ENCODE peak calls at places on chromosomes 1 and 21, in nine cellular contexts. W is type B pancreatic cell; X is upper lobe of left lung; G is stimulated activated CD8-positive, alpha-beta memory T cell treated with anti-CD3 and anti-CD28 coated beads, Interleukin-7, amount 100 ng/mL, for 1 hour; T is vagina; Y is cortex of kidney; Z is NCI-H460; H is NCI-H1105; O is Panc1. I is an unnamed sample.

GRCh38 chr1:229434005-229434640 is at the start of gene ACTA1:
- DNase-seq in T (no peak), G (no peak), Y (no peak), H (no peak), X (no peak), W (no peak), O (no peak), Z (no peak), I (no peak)

GRCh38 chr21:46425061-46425460 is 33.6 kb upstream of the DIP2A start:
- DNase-seq in W (no peak), Z (no peak), X (no peak), O (no peak), G (no peak), T (no peak), H (no peak), Y (no peak), I (no peak)

GRCh38 chr1:196951711-196952394 is 8.3 kb downstream of the CFHR2 start:
- DNase-seq in H (no peak), X (no peak), O (no peak), Z (no peak), G (no peak), W (no peak), Y (no peak), T (no peak), I (no peak)

GRCh38 chr1:14255711-14256110 is 342.8 kb upstream of the KAZN start:
- DNase-seq in Z (no peak), X (no peak), Y (no peak), W (no peak), O (no peak), T (no peak), H (no peak), G (no peak), I (no peak)

GRCh38 chr1:72827285-72827684 is 544.9 kb upstream of the NEGR1 start:
- DNase-seq in O (no peak), H (no peak), Y (no peak), X (no peak), T (no peak), G (no peak), W (no peak), Z (no peak), I (no peak)

GRCh38 chr1:180255538-180256352 is 25.7 kb downstream of the LHX4 start:
- DNase-seq in G (no peak), Z (no peak), Y (no peak), X (no peak), W (no peak), O (no peak), H (no peak), T (no peak), I (no peak)

GRCh38 chr1:224106568-224107281 is 7.2 kb upstream of the FBXO28 start:
- DNase-seq in O (peak), H (no peak), Y (no peak), T (no peak), X (peak), G (no peak), Z (peak), W (no peak), I (peak)

GRCh38 chr1:227330709-227331108 is 12.4 kb upstream of the CDC42BPA start:
- DNase-seq in Y (no peak), H (no peak), W (no peak), X (no peak), G (no peak), Z (no peak), O (no peak), T (no peak), I (no peak)

GRCh38 chr21:17436626-17437111 is 76.2 kb upstream of the CXADR start:
- DNase-seq in O (no peak), X (no peak), Y (no peak), T (no peak), G (no peak), H (peak), Z (no peak), W (no peak), I (no peak)

GRCh38 chr1:183871568-183871967 is 66.6 kb downstream of the RGL1 start:
- DNase-seq in H (no peak), G (no peak), O (no peak), Y (no peak), T (no peak), X (no peak), W (no peak), Z (no peak), I (no peak)

GRCh38 chr1:238648756-238649155 is 737.6 kb upstream of the CHRM3 start:
- DNase-seq in O (no peak), W (no peak), X (no peak), Z (no peak), Y (no peak), G (no peak), H (no peak), T (no peak), I (no peak)

GRCh38 chr1:25080294-25081209 is 150.5 kb upstream of the RUNX3 start:
- DNase-seq in X (no peak), G (no peak), H (no peak), Z (no peak), Y (no peak), T (no peak), W (no peak), O (no peak), I (peak)

GRCh38 chr1:26724118-26724517 is 28.3 kb downstream of the ARID1A start:
- DNase-seq in W (no peak), T (no peak), Y (no peak), Z (no peak), O (no peak), G (no peak), X (no peak), H (no peak), I (no peak)

GRCh38 chr1:112638109-112638426 is 18.4 kb downstream of the CAPZA1 start:
- DNase-seq in H (no peak), G (no peak), W (no peak), T (no peak), X (no peak), Y (no peak), Z (no peak), O (no peak), I (no peak)

GRCh38 chr21:31198575-31198974 is 145.5 kb downstream of the TIAM1 start:
- DNase-seq in Y (no peak), O (peak), T (no peak), H (peak), W (no peak), Z (peak), X (peak), G (no peak), I (peak)

GRCh38 chr1:41378999-41379740 is 17.9 kb downstream of the FOXO6 start:
- DNase-seq in G (no peak), Z (no peak), X (no peak), W (no peak), H (peak), T (no peak), Y (no peak), O (no peak), I (no peak)

GRCh38 chr1:87916965-87917364 is 588.3 kb downstream of the LMO4 start:
- DNase-seq in H (no peak), Z (no peak), X (no peak), T (no peak), O (no peak), Y (no peak), G (no peak), W (no peak), I (no peak)

GRCh38 chr21:42135386-42136040 is 64.4 kb downstream of the UMODL1 start:
- DNase-seq in H (no peak), Z (no peak), T (no peak), W (no peak), O (no peak), G (no peak), Y (no peak), X (no peak), I (no peak)

GRCh38 chr1:109863699-109864062 is 47.0 kb upstream of the CSF1 start:
- DNase-seq in H (no peak), O (no peak), T (no peak), Z (no peak), Y (no peak), G (no peak), W (no peak), X (no peak), I (no peak)

GRCh38 chr21:44865561-44866280 is 7.8 kb downstream of the PTTG1IP start:
- DNase-seq in H (no peak), G (no peak), O (no peak), Y (no peak), X (peak), Z (no peak), T (no peak), W (no peak), I (no peak)